ENCODE peak calls at places on chromosomes 4 and X, in nine cellular contexts. One of them, this sample, is unnamed.

GRCh38 chrX:87337267-87337666 is 180.3 kb upstream of the KLHL4 start:
- DNase-seq in omental fat pad: no peak
- DNase-seq in bronchial epithelial cell: no peak
- DNase-seq in hepatocyte: no peak
- DNase-seq in activated CD4-positive, alpha-beta T cell treated with anti-CD3 and anti-CD28 coated beads, Interleukin-2, amount 10 ng/mL, durations not matched to agents 7 days and 5 days: no peak
- DNase-seq in NCI-H2081: no peak
- DNase-seq in Calu3: no peak
- DNase-seq in activated CD8-positive, alpha-beta T cell treated with anti-CD3 and anti-CD28 coated beads, Interleukin-2, amount 10 ng/mL, durations not matched to agents 7 days and 5 days: no peak
- DNase-seq in activated naive CD4-positive, alpha-beta T cell treated with anti-CD3 and anti-CD28 coated beads for 36 hours: no peak
- DNase-seq in this sample: no peak

GRCh38 chrX:118528089-118528753 is 32.6 kb downstream of the DOCK11 start:
- DNase-seq in omental fat pad: no peak
- DNase-seq in bronchial epithelial cell: no peak
- DNase-seq in hepatocyte: no peak
- DNase-seq in activated CD4-positive, alpha-beta T cell treated with anti-CD3 and anti-CD28 coated beads, Interleukin-2, amount 10 ng/mL, durations not matched to agents 7 days and 5 days: peak
- DNase-seq in NCI-H2081: no peak
- DNase-seq in Calu3: no peak
- DNase-seq in activated CD8-positive, alpha-beta T cell treated with anti-CD3 and anti-CD28 coated beads, Interleukin-2, amount 10 ng/mL, durations not matched to agents 7 days and 5 days: peak
- DNase-seq in activated naive CD4-positive, alpha-beta T cell treated with anti-CD3 and anti-CD28 coated beads for 36 hours: peak
- DNase-seq in this sample: no peak

GRCh38 chr4:82432596-82432995 is 2.2 kb downstream of the ENOPH1 start:
- DNase-seq in omental fat pad: no peak
- DNase-seq in bronchial epithelial cell: no peak
- DNase-seq in hepatocyte: no peak
- DNase-seq in activated CD4-positive, alpha-beta T cell treated with anti-CD3 and anti-CD28 coated beads, Interleukin-2, amount 10 ng/mL, durations not matched to agents 7 days and 5 days: no peak
- DNase-seq in NCI-H2081: no peak
- DNase-seq in Calu3: no peak
- DNase-seq in activated CD8-positive, alpha-beta T cell treated with anti-CD3 and anti-CD28 coated beads, Interleukin-2, amount 10 ng/mL, durations not matched to agents 7 days and 5 days: no peak
- DNase-seq in activated naive CD4-positive, alpha-beta T cell treated with anti-CD3 and anti-CD28 coated beads for 36 hours: no peak
- DNase-seq in this sample: no peak

GRCh38 chr4:113760094-113760851 is 1.3 kb downstream of the CAMK2D start:
- DNase-seq in omental fat pad: peak
- DNase-seq in bronchial epithelial cell: peak
- DNase-seq in hepatocyte: peak
- DNase-seq in activated CD4-positive, alpha-beta T cell treated with anti-CD3 and anti-CD28 coated beads, Interleukin-2, amount 10 ng/mL, durations not matched to agents 7 days and 5 days: peak
- DNase-seq in NCI-H2081: peak
- DNase-seq in Calu3: no peak
- DNase-seq in activated CD8-positive, alpha-beta T cell treated with anti-CD3 and anti-CD28 coated beads, Interleukin-2, amount 10 ng/mL, durations not matched to agents 7 days and 5 days: peak
- DNase-seq in activated naive CD4-positive, alpha-beta T cell treated with anti-CD3 and anti-CD28 coated beads for 36 hours: peak
- DNase-seq in this sample: no peak

GRCh38 chr4:16524911-16525574 is 298.8 kb upstream of the TAPT1 start:
- DNase-seq in omental fat pad: no peak
- DNase-seq in bronchial epithelial cell: no peak
- DNase-seq in hepatocyte: peak
- DNase-seq in activated CD4-positive, alpha-beta T cell treated with anti-CD3 and anti-CD28 coated beads, Interleukin-2, amount 10 ng/mL, durations not matched to agents 7 days and 5 days: no peak
- DNase-seq in NCI-H2081: no peak
- DNase-seq in Calu3: no peak
- DNase-seq in activated CD8-positive, alpha-beta T cell treated with anti-CD3 and anti-CD28 coated beads, Interleukin-2, amount 10 ng/mL, durations not matched to agents 7 days and 5 days: no peak
- DNase-seq in activated naive CD4-positive, alpha-beta T cell treated with anti-CD3 and anti-CD28 coated beads for 36 hours: no peak
- DNase-seq in this sample: no peak

GRCh38 chr4:96108146-96108545 is 268.3 kb downstream of the PDHA2 start:
- DNase-seq in omental fat pad: no peak
- DNase-seq in bronchial epithelial cell: no peak
- DNase-seq in hepatocyte: no peak
- DNase-seq in activated CD4-positive, alpha-beta T cell treated with anti-CD3 and anti-CD28 coated beads, Interleukin-2, amount 10 ng/mL, durations not matched to agents 7 days and 5 days: no peak
- DNase-seq in NCI-H2081: no peak
- DNase-seq in Calu3: no peak
- DNase-seq in activated CD8-positive, alpha-beta T cell treated with anti-CD3 and anti-CD28 coated beads, Interleukin-2, amount 10 ng/mL, durations not matched to agents 7 days and 5 days: no peak
- DNase-seq in activated naive CD4-positive, alpha-beta T cell treated with anti-CD3 and anti-CD28 coated beads for 36 hours: no peak
- DNase-seq in this sample: no peak

GRCh38 chr4:620201-620600 is 5.2 kb upstream of the PDE6B start:
- DNase-seq in omental fat pad: no peak
- DNase-seq in bronchial epithelial cell: no peak
- DNase-seq in hepatocyte: no peak
- DNase-seq in activated CD4-positive, alpha-beta T cell treated with anti-CD3 and anti-CD28 coated beads, Interleukin-2, amount 10 ng/mL, durations not matched to agents 7 days and 5 days: no peak
- DNase-seq in NCI-H2081: no peak
- DNase-seq in Calu3: no peak
- DNase-seq in activated CD8-positive, alpha-beta T cell treated with anti-CD3 and anti-CD28 coated beads, Interleukin-2, amount 10 ng/mL, durations not matched to agents 7 days and 5 days: no peak
- DNase-seq in activated naive CD4-positive, alpha-beta T cell treated with anti-CD3 and anti-CD28 coated beads for 36 hours: no peak
- DNase-seq in this sample: no peak

GRCh38 chr4:7402526-7402925 is 32.2 kb downstream of the PSAPL1 start:
- DNase-seq in omental fat pad: no peak
- DNase-seq in bronchial epithelial cell: peak
- DNase-seq in hepatocyte: peak
- DNase-seq in activated CD4-positive, alpha-beta T cell treated with anti-CD3 and anti-CD28 coated beads, Interleukin-2, amount 10 ng/mL, durations not matched to agents 7 days and 5 days: no peak
- DNase-seq in NCI-H2081: no peak
- DNase-seq in Calu3: peak
- DNase-seq in activated CD8-positive, alpha-beta T cell treated with anti-CD3 and anti-CD28 coated beads, Interleukin-2, amount 10 ng/mL, durations not matched to agents 7 days and 5 days: no peak
- DNase-seq in activated naive CD4-positive, alpha-beta T cell treated with anti-CD3 and anti-CD28 coated beads for 36 hours: no peak
- DNase-seq in this sample: no peak

GRCh38 chrX:125108926-125109325 is 210.7 kb upstream of the TEX13C start:
- DNase-seq in omental fat pad: no peak
- DNase-seq in bronchial epithelial cell: no peak
- DNase-seq in hepatocyte: no peak
- DNase-seq in activated CD4-positive, alpha-beta T cell treated with anti-CD3 and anti-CD28 coated beads, Interleukin-2, amount 10 ng/mL, durations not matched to agents 7 days and 5 days: no peak
- DNase-seq in NCI-H2081: no peak
- DNase-seq in Calu3: no peak
- DNase-seq in activated CD8-positive, alpha-beta T cell treated with anti-CD3 and anti-CD28 coated beads, Interleukin-2, amount 10 ng/mL, durations not matched to agents 7 days and 5 days: no peak
- DNase-seq in activated naive CD4-positive, alpha-beta T cell treated with anti-CD3 and anti-CD28 coated beads for 36 hours: no peak
- DNase-seq in this sample: no peak

GRCh38 chrX:107448625-107449468 is 605 bp upstream of the FRMPD3 start:
- DNase-seq in omental fat pad: no peak
- DNase-seq in bronchial epithelial cell: no peak
- DNase-seq in hepatocyte: peak
- DNase-seq in activated CD4-positive, alpha-beta T cell treated with anti-CD3 and anti-CD28 coated beads, Interleukin-2, amount 10 ng/mL, durations not matched to agents 7 days and 5 days: no peak
- DNase-seq in NCI-H2081: peak
- DNase-seq in Calu3: peak
- DNase-seq in activated CD8-positive, alpha-beta T cell treated with anti-CD3 and anti-CD28 coated beads, Interleukin-2, amount 10 ng/mL, durations not matched to agents 7 days and 5 days: no peak
- DNase-seq in activated naive CD4-positive, alpha-beta T cell treated with anti-CD3 and anti-CD28 coated beads for 36 hours: no peak
- DNase-seq in this sample: no peak

GRCh38 chrX:24241822-24242648 is 71.8 kb downstream of the SUPT20HL2 start:
- DNase-seq in omental fat pad: no peak
- DNase-seq in bronchial epithelial cell: peak
- DNase-seq in hepatocyte: peak
- DNase-seq in activated CD4-positive, alpha-beta T cell treated with anti-CD3 and anti-CD28 coated beads, Interleukin-2, amount 10 ng/mL, durations not matched to agents 7 days and 5 days: no peak
- DNase-seq in NCI-H2081: peak
- DNase-seq in Calu3: peak
- DNase-seq in activated CD8-positive, alpha-beta T cell treated with anti-CD3 and anti-CD28 coated beads, Interleukin-2, amount 10 ng/mL, durations not matched to agents 7 days and 5 days: no peak
- DNase-seq in activated naive CD4-positive, alpha-beta T cell treated with anti-CD3 and anti-CD28 coated beads for 36 hours: peak
- DNase-seq in this sample: peak

GRCh38 chr4:22515888-22516541 is at the start of gene ADGRA3:
- DNase-seq in omental fat pad: no peak
- DNase-seq in bronchial epithelial cell: no peak
- DNase-seq in hepatocyte: peak
- DNase-seq in activated CD4-positive, alpha-beta T cell treated with anti-CD3 and anti-CD28 coated beads, Interleukin-2, amount 10 ng/mL, durations not matched to agents 7 days and 5 days: peak
- DNase-seq in NCI-H2081: peak
- DNase-seq in Calu3: peak
- DNase-seq in activated CD8-positive, alpha-beta T cell treated with anti-CD3 and anti-CD28 coated beads, Interleukin-2, amount 10 ng/mL, durations not matched to agents 7 days and 5 days: peak
- DNase-seq in activated naive CD4-positive, alpha-beta T cell treated with anti-CD3 and anti-CD28 coated beads for 36 hours: peak
- DNase-seq in this sample: peak

GRCh38 chrX:151505796-151506195 is 57.7 kb upstream of the PASD1 start:
- DNase-seq in omental fat pad: no peak
- DNase-seq in bronchial epithelial cell: peak
- DNase-seq in hepatocyte: peak
- DNase-seq in activated CD4-positive, alpha-beta T cell treated with anti-CD3 and anti-CD28 coated beads, Interleukin-2, amount 10 ng/mL, durations not matched to agents 7 days and 5 days: peak
- DNase-seq in NCI-H2081: no peak
- DNase-seq in Calu3: peak
- DNase-seq in activated CD8-positive, alpha-beta T cell treated with anti-CD3 and anti-CD28 coated beads, Interleukin-2, amount 10 ng/mL, durations not matched to agents 7 days and 5 days: peak
- DNase-seq in activated naive CD4-positive, alpha-beta T cell treated with anti-CD3 and anti-CD28 coated beads for 36 hours: peak
- DNase-seq in this sample: no peak

GRCh38 chr4:168844261-168845039 is 165.6 kb downstream of the CBR4 start:
- DNase-seq in omental fat pad: no peak
- DNase-seq in bronchial epithelial cell: no peak
- DNase-seq in hepatocyte: no peak
- DNase-seq in activated CD4-positive, alpha-beta T cell treated with anti-CD3 and anti-CD28 coated beads, Interleukin-2, amount 10 ng/mL, durations not matched to agents 7 days and 5 days: no peak
- DNase-seq in NCI-H2081: no peak
- DNase-seq in Calu3: no peak
- DNase-seq in activated CD8-positive, alpha-beta T cell treated with anti-CD3 and anti-CD28 coated beads, Interleukin-2, amount 10 ng/mL, durations not matched to agents 7 days and 5 days: no peak
- DNase-seq in activated naive CD4-positive, alpha-beta T cell treated with anti-CD3 and anti-CD28 coated beads for 36 hours: no peak
- DNase-seq in this sample: no peak

GRCh38 chr4:24104173-24104572 is 214.3 kb upstream of the PPARGC1A start:
- DNase-seq in omental fat pad: no peak
- DNase-seq in bronchial epithelial cell: no peak
- DNase-seq in hepatocyte: no peak
- DNase-seq in activated CD4-positive, alpha-beta T cell treated with anti-CD3 and anti-CD28 coated beads, Interleukin-2, amount 10 ng/mL, durations not matched to agents 7 days and 5 days: no peak
- DNase-seq in NCI-H2081: no peak
- DNase-seq in Calu3: no peak
- DNase-seq in activated CD8-positive, alpha-beta T cell treated with anti-CD3 and anti-CD28 coated beads, Interleukin-2, amount 10 ng/mL, durations not matched to agents 7 days and 5 days: no peak
- DNase-seq in activated naive CD4-positive, alpha-beta T cell treated with anti-CD3 and anti-CD28 coated beads for 36 hours: no peak
- DNase-seq in this sample: no peak

GRCh38 chrX:119887721-119888425 is 7.8 kb upstream of the AKAP14 start:
- DNase-seq in omental fat pad: no peak
- DNase-seq in bronchial epithelial cell: peak
- DNase-seq in hepatocyte: peak
- DNase-seq in activated CD4-positive, alpha-beta T cell treated with anti-CD3 and anti-CD28 coated beads, Interleukin-2, amount 10 ng/mL, durations not matched to agents 7 days and 5 days: peak
- DNase-seq in NCI-H2081: peak
- DNase-seq in Calu3: peak
- DNase-seq in activated CD8-positive, alpha-beta T cell treated with anti-CD3 and anti-CD28 coated beads, Interleukin-2, amount 10 ng/mL, durations not matched to agents 7 days and 5 days: peak
- DNase-seq in activated naive CD4-positive, alpha-beta T cell treated with anti-CD3 and anti-CD28 coated beads for 36 hours: peak
- DNase-seq in this sample: peak

GRCh38 chrX:154370882-154371770 is 3.3 kb downstream of the FLNA start:
- DNase-seq in omental fat pad: peak
- DNase-seq in bronchial epithelial cell: peak
- DNase-seq in hepatocyte: peak
- DNase-seq in activated CD4-positive, alpha-beta T cell treated with anti-CD3 and anti-CD28 coated beads, Interleukin-2, amount 10 ng/mL, durations not matched to agents 7 days and 5 days: peak
- DNase-seq in NCI-H2081: peak
- DNase-seq in Calu3: peak
- DNase-seq in activated CD8-positive, alpha-beta T cell treated with anti-CD3 and anti-CD28 coated beads, Interleukin-2, amount 10 ng/mL, durations not matched to agents 7 days and 5 days: peak
- DNase-seq in activated naive CD4-positive, alpha-beta T cell treated with anti-CD3 and anti-CD28 coated beads for 36 hours: peak
- DNase-seq in this sample: peak

GRCh38 chrX:124818764-124819163 is 472.4 kb downstream of the SH2D1A start:
- DNase-seq in omental fat pad: no peak
- DNase-seq in bronchial epithelial cell: no peak
- DNase-seq in hepatocyte: no peak
- DNase-seq in activated CD4-positive, alpha-beta T cell treated with anti-CD3 and anti-CD28 coated beads, Interleukin-2, amount 10 ng/mL, durations not matched to agents 7 days and 5 days: no peak
- DNase-seq in NCI-H2081: no peak
- DNase-seq in Calu3: no peak
- DNase-seq in activated CD8-positive, alpha-beta T cell treated with anti-CD3 and anti-CD28 coated beads, Interleukin-2, amount 10 ng/mL, durations not matched to agents 7 days and 5 days: no peak
- DNase-seq in activated naive CD4-positive, alpha-beta T cell treated with anti-CD3 and anti-CD28 coated beads for 36 hours: no peak
- DNase-seq in this sample: no peak

GRCh38 chr4:2873329-2873728 is 29.7 kb downstream of the ADD1 start:
- DNase-seq in omental fat pad: no peak
- DNase-seq in bronchial epithelial cell: no peak
- DNase-seq in hepatocyte: no peak
- DNase-seq in activated CD4-positive, alpha-beta T cell treated with anti-CD3 and anti-CD28 coated beads, Interleukin-2, amount 10 ng/mL, durations not matched to agents 7 days and 5 days: no peak
- DNase-seq in NCI-H2081: no peak
- DNase-seq in Calu3: no peak
- DNase-seq in activated CD8-positive, alpha-beta T cell treated with anti-CD3 and anti-CD28 coated beads, Interleukin-2, amount 10 ng/mL, durations not matched to agents 7 days and 5 days: no peak
- DNase-seq in activated naive CD4-positive, alpha-beta T cell treated with anti-CD3 and anti-CD28 coated beads for 36 hours: no peak
- DNase-seq in this sample: no peak

GRCh38 chr4:75512336-75513211 is 1.6 kb downstream of the RCHY1 start:
- DNase-seq in omental fat pad: no peak
- DNase-seq in bronchial epithelial cell: peak
- DNase-seq in hepatocyte: no peak
- DNase-seq in activated CD4-positive, alpha-beta T cell treated with anti-CD3 and anti-CD28 coated beads, Interleukin-2, amount 10 ng/mL, durations not matched to agents 7 days and 5 days: no peak
- DNase-seq in NCI-H2081: no peak
- DNase-seq in Calu3: no peak
- DNase-seq in activated CD8-positive, alpha-beta T cell treated with anti-CD3 and anti-CD28 coated beads, Interleukin-2, amount 10 ng/mL, durations not matched to agents 7 days and 5 days: peak
- DNase-seq in activated naive CD4-positive, alpha-beta T cell treated with anti-CD3 and anti-CD28 coated beads for 36 hours: no peak
- DNase-seq in this sample: peak